ENCODE peak calls at places on chromosomes 11 and 22, in eight cellular contexts. W is PC-9; X is transverse colon; B is IMR-90; Y is A549; H is naive thymus-derived CD4-positive, alpha-beta T cell; Q is left lung; N is CD4-positive, alpha-beta memory T cell. S is an unnamed sample.

GRCh38 chr11:83681045-83681781 is 395.0 kb upstream of the CCDC90B start:
- DNase-seq in W (no peak), X (no peak), B (no peak), Y (no peak), H (no peak), Q (no peak), N (no peak), S (no peak)

GRCh38 chr11:66326261-66327111 is 9.6 kb upstream of the CD248 start:
- DNase-seq in W (no peak), X (no peak), B (no peak), Y (no peak), H (peak), Q (no peak), N (no peak), S (no peak)

GRCh38 chr11:92211576-92212167 is 12.9 kb upstream of the FAT3 start:
- DNase-seq in W (peak), X (no peak), B (peak), Y (no peak), H (no peak), Q (no peak), N (no peak), S (no peak)

GRCh38 chr11:57979532-57980079 is 44.1 kb upstream of the OR9Q1 start:
- DNase-seq in W (no peak), X (no peak), B (no peak), Y (no peak), H (no peak), Q (no peak), N (no peak), S (no peak)

GRCh38 chr11:68141247-68142027 is 20.2 kb upstream of the CHKA start:
- DNase-seq in W (peak), X (no peak), B (no peak), Y (no peak), H (no peak), Q (no peak), N (no peak), S (no peak)

GRCh38 chr11:93271596-93271995 is 58.9 kb upstream of the DEUP1 start:
- DNase-seq in W (no peak), X (no peak), B (no peak), Y (no peak), H (no peak), Q (no peak), N (no peak), S (no peak)

GRCh38 chr11:117809236-117810055 is 12.4 kb upstream of the DSCAML1 start:
- DNase-seq in W (no peak), X (peak), B (peak), Y (peak), H (peak), Q (peak), N (peak), S (peak)

GRCh38 chr11:70104961-70105360 is 26.8 kb downstream of the ANO1 start:
- DNase-seq in W (no peak), X (no peak), B (no peak), Y (no peak), H (no peak), Q (no peak), N (no peak), S (no peak)

GRCh38 chr11:73019996-73020395 is 122.1 kb downstream of the FCHSD2 start:
- DNase-seq in W (no peak), X (no peak), B (no peak), Y (no peak), H (no peak), Q (no peak), N (no peak), S (no peak)

GRCh38 chr11:117917591-117917990 is 11.6 kb downstream of the TMPRSS13 start:
- DNase-seq in W (no peak), X (no peak), B (no peak), Y (no peak), H (no peak), Q (no peak), N (no peak), S (no peak)

GRCh38 chr11:57566035-57566504 is 1.4 kb downstream of the UBE2L6 start:
- DNase-seq in W (no peak), X (peak), B (peak), Y (no peak), H (peak), Q (no peak), N (peak), S (peak)

GRCh38 chr11:32187106-32187505 is 96.2 kb downstream of the RCN1 start:
- DNase-seq in W (no peak), X (no peak), B (no peak), Y (no peak), H (no peak), Q (no peak), N (no peak), S (no peak)

GRCh38 chr22:28857288-28857687 is 26.1 kb upstream of the ZNRF3 start:
- DNase-seq in W (no peak), X (no peak), B (no peak), Y (no peak), H (no peak), Q (no peak), N (no peak), S (no peak)

GRCh38 chr11:111715142-111715816 is 50.9 kb downstream of the PPP2R1B start:
- DNase-seq in W (peak), X (no peak), B (no peak), Y (no peak), H (no peak), Q (no peak), N (no peak), S (no peak)

GRCh38 chr11:111719379-111719778 is 46.8 kb downstream of the PPP2R1B start:
- DNase-seq in W (peak), X (no peak), B (peak), Y (no peak), H (no peak), Q (no peak), N (no peak), S (no peak)

GRCh38 chr11:111720801-111721494 is 45.2 kb downstream of the PPP2R1B start:
- DNase-seq in W (peak), X (no peak), B (no peak), Y (no peak), H (no peak), Q (no peak), N (no peak), S (no peak)

GRCh38 chr11:111714522-111714921 is 51.7 kb downstream of the PPP2R1B start:
- DNase-seq in W (no peak), X (no peak), B (no peak), Y (no peak), H (no peak), Q (no peak), N (no peak), S (no peak)

DNA sequence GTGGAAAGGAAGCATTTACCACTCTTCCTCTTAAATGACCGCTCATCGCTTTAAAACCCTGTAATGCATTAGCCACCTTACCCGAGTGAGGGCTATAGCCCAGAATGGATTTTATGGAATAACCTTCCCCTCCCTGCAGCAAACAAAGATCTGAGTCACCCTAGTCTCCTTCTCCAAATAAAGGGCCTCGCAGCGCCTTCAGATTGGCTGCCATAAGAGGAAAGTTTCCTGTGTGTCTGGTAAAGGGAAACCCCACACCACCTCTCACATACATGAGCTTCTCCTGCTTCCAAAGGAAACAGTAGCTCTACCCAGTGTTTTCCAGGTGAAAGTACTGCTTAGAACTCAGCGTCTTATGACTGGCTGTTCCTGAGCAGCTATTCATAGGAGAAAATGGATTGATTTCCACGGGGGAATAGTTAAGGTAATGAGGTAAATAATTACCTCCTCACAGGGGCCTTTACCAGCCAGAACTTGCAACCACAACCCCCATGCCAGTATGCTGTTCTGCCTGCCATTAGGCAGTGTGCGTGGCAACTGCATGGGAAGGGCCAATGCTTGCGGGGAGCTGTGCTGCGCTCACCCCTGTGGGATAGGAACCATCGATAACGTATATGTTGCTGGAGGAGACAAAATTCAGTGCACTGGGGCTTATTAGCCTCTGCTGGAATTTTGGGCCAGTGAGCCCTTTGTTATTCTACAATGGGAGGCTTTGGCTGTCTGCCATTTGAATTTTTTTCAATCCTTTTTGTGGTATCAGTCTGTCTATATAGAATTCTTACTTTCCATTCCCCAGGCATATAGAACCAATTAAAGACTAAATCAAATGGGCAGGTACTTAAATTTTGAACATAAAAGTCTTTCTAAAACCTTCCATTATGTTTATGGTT is 47.5 kb downstream of the PPP2R1B start:
- DNase-seq in W (peak), X (peak), B (peak), Y (no peak), H (no peak), Q (no peak), N (no peak), S (no peak)
- H3K27ac ChIP-seq in W (no peak), X (peak), B (peak), Y (peak), H (no peak), Q (peak), N (no peak), S (peak)

GRCh38 chr11:12669930-12670329 is 4.3 kb upstream of the TEAD1 start:
- DNase-seq in W (peak), X (no peak), B (peak), Y (no peak), H (no peak), Q (no peak), N (no peak), S (no peak)
- H3K27ac ChIP-seq in W (no peak), X (no peak), B (peak), Y (peak), H (no peak), Q (no peak), N (no peak), S (no peak)

GRCh38 chr11:79663012-79663411 is 222.2 kb upstream of the TENM4 start:
- DNase-seq in W (no peak), X (no peak), B (no peak), Y (no peak), H (no peak), Q (no peak), N (no peak), S (no peak)

GRCh38 chr11:79661373-79661772 is 220.5 kb upstream of the TENM4 start:
- DNase-seq in W (no peak), X (no peak), B (no peak), Y (no peak), H (no peak), Q (no peak), N (no peak), S (no peak)
- H3K27ac ChIP-seq in W (no peak), X (no peak), B (no peak), Y (no peak), H (no peak), Q (no peak), N (no peak), S (no peak)

GRCh38 chr11:47842749-47843148 is 5.4 kb downstream of the NUP160 start:
- DNase-seq in W (no peak), X (no peak), B (no peak), Y (no peak), H (no peak), Q (no peak), N (no peak), S (no peak)

GRCh38 chr11:47837929-47838328 is 10.2 kb downstream of the NUP160 start:
- DNase-seq in W (no peak), X (no peak), B (no peak), Y (no peak), H (no peak), Q (no peak), N (no peak), S (no peak)

GRCh38 chr11:47837292-47837691 is 10.9 kb downstream of the NUP160 start:
- DNase-seq in W (no peak), X (no peak), B (no peak), Y (no peak), H (no peak), Q (no peak), N (no peak), S (no peak)
- H3K27ac ChIP-seq in W (no peak), X (no peak), B (no peak), Y (no peak), H (no peak), Q (no peak), N (no peak), S (no peak)

GRCh38 chr22:41415554-41415953 is 31.0 kb downstream of the TOB2 start:
- DNase-seq in W (no peak), X (no peak), B (no peak), Y (no peak), H (no peak), Q (no peak), N (no peak), S (no peak)
- H3K27ac ChIP-seq in W (no peak), X (peak), B (no peak), Y (peak), H (peak), Q (no peak), N (peak), S (peak)

GRCh38 chr22:47337161-47337621 is 574.7 kb downstream of the TBC1D22A start:
- DNase-seq in W (peak), X (peak), B (peak), Y (peak), H (no peak), Q (no peak), N (no peak), S (no peak)
- H3K27ac ChIP-seq in W (no peak), X (peak), B (peak), Y (peak), H (no peak), Q (no peak), N (no peak), S (no peak)